ENCODE peak calls at places on chromosomes 12 and 14, in six cellular contexts. B, F, O, X, P and I are unnamed samples.

GRCh38 chr14:94598816-94599655 is 13.2 kb upstream of the SERPINA3 start:
- DNase-seq in F (peak), B (peak), O (no peak), P (no peak), X (no peak), I (peak)

GRCh38 chr12:14366211-14366762 is 805 bp downstream of the ATF7IP start:
- DNase-seq in O (no peak), X (no peak), F (no peak), P (no peak), B (peak), I (no peak)

GRCh38 chr12:32532415-32532814 is 133.1 kb downstream of the FGD4 start:
- DNase-seq in B (no peak), P (no peak), F (no peak), X (no peak), O (no peak), I (no peak)

GRCh38 chr12:130161261-130162231 is 718 bp upstream of the FZD10 start:
- DNase-seq in X (no peak), B (no peak), O (peak), P (no peak), F (no peak), I (no peak)

GRCh38 chr14:101965145-101965531 is 765 bp downstream of the DYNC1H1 start:
- DNase-seq in O (no peak), P (no peak), F (peak), B (peak), X (peak), I (peak)

GRCh38 chr14:104756477-104757237 is 3.7 kb downstream of the SIVA1 start:
- DNase-seq in F (no peak), B (no peak), X (no peak), O (no peak), P (no peak), I (no peak)

GRCh38 chr12:14249368-14249767 is 116.1 kb upstream of the ATF7IP start:
- DNase-seq in P (no peak), O (no peak), F (peak), B (no peak), X (no peak), I (no peak)

GRCh38 chr14:31047503-31047902 is 21.3 kb upstream of the STRN3 start:
- DNase-seq in B (no peak), O (no peak), P (no peak), F (no peak), X (no peak), I (no peak)

GRCh38 chr12:73057428-73057827 is 785.3 kb downstream of the TRHDE start:
- DNase-seq in O (no peak), B (no peak), F (no peak), P (no peak), X (no peak), I (no peak)

GRCh38 chr12:41932470-41932991 is 212.1 kb downstream of the GXYLT1 start:
- DNase-seq in P (no peak), B (no peak), F (no peak), O (no peak), X (peak), I (peak)

GRCh38 chr12:95634622-95635621 is 83.6 kb upstream of the USP44 start:
- DNase-seq in X (no peak), B (peak), O (no peak), P (no peak), F (no peak), I (peak)

GRCh38 chr14:22099942-22100763 is 426.5 kb upstream of the OR4E1 start:
- DNase-seq in B (peak), O (peak), P (no peak), X (peak), F (peak), I (peak)

GRCh38 chr14:90388437-90388836 is 8.4 kb upstream of the CALM1 start:
- DNase-seq in P (no peak), X (no peak), F (peak), O (no peak), B (peak), I (peak)

GRCh38 chr12:41151789-41152188 is 36.3 kb upstream of the PDZRN4 start:
- DNase-seq in P (no peak), X (no peak), O (no peak), F (no peak), B (no peak), I (no peak)

GRCh38 chr12:68259318-68259940 is 6.0 kb upstream of the IL22 start:
- DNase-seq in O (no peak), P (peak), F (no peak), X (no peak), B (peak), I (peak)

GRCh38 chr12:98513379-98514318 is 1.7 kb upstream of the TMPO start:
- DNase-seq in F (no peak), X (no peak), B (no peak), O (no peak), P (no peak), I (no peak)

GRCh38 chr12:30599631-30600030 is 96.0 kb downstream of the IPO8 start:
- DNase-seq in F (no peak), X (no peak), B (peak), P (no peak), O (no peak), I (peak)

GRCh38 chr14:36556811-36557433 is 25.5 kb downstream of the NKX2-8 start:
- DNase-seq in P (no peak), X (peak), B (peak), O (no peak), F (peak), I (peak)

GRCh38 chr14:22870811-22871199 is 735 bp upstream of the LRP10 start:
- DNase-seq in P (no peak), X (no peak), B (no peak), F (no peak), O (no peak), I (no peak)

GRCh38 chr12:93315907-93316622 is 61.7 kb upstream of the NUDT4 start:
- DNase-seq in P (no peak), X (peak), O (no peak), B (peak), F (no peak), I (peak)

GRCh38 chr14:61608245-61609142 is 86.8 kb upstream of the HIF1A start:
- DNase-seq in X (no peak), B (peak), P (no peak), O (no peak), F (no peak), I (peak)

GRCh38 chr12:6942331-6942665 is 1.3 kb upstream of the RNU7-1 start:
- DNase-seq in F (no peak), B (no peak), X (no peak), P (no peak), O (no peak), I (no peak)

GRCh38 chr14:54803926-54804719 is 98.5 kb downstream of the GCH1 start:
- DNase-seq in X (no peak), F (no peak), O (no peak), B (no peak), P (no peak), I (no peak)

GRCh38 chr12:28390716-28391452 is 200.6 kb downstream of the CCDC91 start:
- DNase-seq in B (peak), F (no peak), O (no peak), X (no peak), P (no peak), I (no peak)

GRCh38 chr14:71610797-71611196 is 321.4 kb upstream of the RGS6 start:
- DNase-seq in B (no peak), O (no peak), P (no peak), F (no peak), X (no peak), I (no peak)

GRCh38 chr14:66109426-66109825 is 376.7 kb upstream of the CCDC196 start:
- DNase-seq in X (no peak), P (no peak), B (no peak), F (no peak), O (no peak), I (no peak)

GRCh38 chr12:6551496-6552139 is 4.2 kb downstream of the IFFO1 start:
- DNase-seq in P (no peak), X (no peak), F (no peak), B (peak), O (no peak), I (no peak)

GRCh38 chr12:26271024-26271423 is 75.7 kb downstream of the SSPN start:
- DNase-seq in B (peak), X (no peak), O (no peak), P (no peak), F (no peak), I (no peak)

GRCh38 chr12:104294845-104295674 is 8.5 kb upstream of the EID3 start:
- DNase-seq in F (no peak), X (no peak), B (no peak), O (no peak), P (no peak), I (no peak)

GRCh38 chr12:104290320-104290719 is 13.2 kb upstream of the EID3 start:
- DNase-seq in O (no peak), F (no peak), B (no peak), P (no peak), X (no peak), I (no peak)

GRCh38 chr12:104292872-104293794 is 10.4 kb upstream of the EID3 start:
- DNase-seq in P (no peak), X (no peak), B (no peak), F (no peak), O (no peak), I (no peak)

GRCh38 chr12:104290855-104291254 is 12.7 kb upstream of the EID3 start:
- DNase-seq in F (no peak), P (no peak), B (no peak), O (no peak), X (no peak), I (no peak)

DNA sequence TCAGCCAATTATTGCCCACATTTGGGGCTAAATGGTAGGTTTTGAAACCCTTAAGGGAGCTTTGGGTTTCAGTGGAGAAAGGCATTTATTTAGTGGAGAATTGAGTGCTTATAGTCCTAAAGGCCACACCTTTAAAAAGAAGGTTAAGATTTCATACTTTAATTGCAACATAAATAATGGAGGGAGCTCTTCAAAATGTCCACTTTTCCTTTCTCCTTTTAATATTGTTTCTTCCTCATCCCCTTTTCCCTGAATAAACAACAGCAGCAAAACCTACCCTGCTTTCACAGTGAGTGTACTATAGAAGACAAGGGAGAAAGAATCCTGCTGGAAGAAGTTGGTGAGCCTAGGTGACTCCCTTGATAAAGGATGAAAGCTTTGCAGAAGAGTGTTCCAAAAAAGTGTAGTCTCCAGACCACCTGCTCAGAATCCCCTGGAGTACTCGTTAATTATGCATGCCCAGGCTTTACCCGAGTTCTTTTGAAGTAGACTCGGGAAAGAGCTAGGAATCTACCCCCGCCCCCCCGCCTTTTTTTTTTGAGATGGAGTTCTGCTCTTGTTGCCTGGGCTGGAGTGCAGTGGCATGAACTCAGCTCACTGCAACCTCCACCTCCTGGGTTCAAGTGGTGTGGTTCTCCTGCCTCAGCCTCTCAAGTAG is 11.5 kb upstream of the EID3 start:
- DNase-seq in O (no peak), P (no peak), B (no peak), X (no peak), F (no peak), I (no peak)
- H3K9ac ChIP-seq in O (no peak), P (no peak), B (peak), X (no peak), F (no peak), I (no peak)

GRCh38 chr14:77799863-77800730 is at the start of gene ADCK1:
- DNase-seq in O (no peak), F (peak), P (peak), X (peak), B (peak), I (peak)
- TF ChIP-seq POLR2A in O (peak), F (peak), P (peak), X (peak), B (no peak), I (peak)

GRCh38 chr14:106269029-106269428 is 742.6 kb downstream of the TMEM121 start:
- DNase-seq in B (no peak), F (no peak), X (no peak), O (no peak), P (peak), I (no peak)

GRCh38 chr14:106269451-106270204 is 743.2 kb downstream of the TMEM121 start:
- DNase-seq in F (no peak), B (no peak), X (no peak), O (no peak), P (no peak), I (no peak)

GRCh38 chr14:106268013-106268727 is 741.8 kb downstream of the TMEM121 start:
- DNase-seq in B (no peak), O (no peak), F (no peak), P (no peak), X (peak), I (no peak)
- TF ChIP-seq CTCF in B (no peak), O (no peak), F (no peak), P (peak), X (peak), I (no peak)

GRCh38 chr12:89278169-89278568 is 74.1 kb downstream of the DUSP6 start:
- DNase-seq in O (no peak), P (no peak), F (no peak), B (no peak), X (no peak), I (no peak)
- H3K9ac ChIP-seq in O (no peak), P (no peak), F (no peak), B (no peak), X (no peak), I (no peak)

DNA sequence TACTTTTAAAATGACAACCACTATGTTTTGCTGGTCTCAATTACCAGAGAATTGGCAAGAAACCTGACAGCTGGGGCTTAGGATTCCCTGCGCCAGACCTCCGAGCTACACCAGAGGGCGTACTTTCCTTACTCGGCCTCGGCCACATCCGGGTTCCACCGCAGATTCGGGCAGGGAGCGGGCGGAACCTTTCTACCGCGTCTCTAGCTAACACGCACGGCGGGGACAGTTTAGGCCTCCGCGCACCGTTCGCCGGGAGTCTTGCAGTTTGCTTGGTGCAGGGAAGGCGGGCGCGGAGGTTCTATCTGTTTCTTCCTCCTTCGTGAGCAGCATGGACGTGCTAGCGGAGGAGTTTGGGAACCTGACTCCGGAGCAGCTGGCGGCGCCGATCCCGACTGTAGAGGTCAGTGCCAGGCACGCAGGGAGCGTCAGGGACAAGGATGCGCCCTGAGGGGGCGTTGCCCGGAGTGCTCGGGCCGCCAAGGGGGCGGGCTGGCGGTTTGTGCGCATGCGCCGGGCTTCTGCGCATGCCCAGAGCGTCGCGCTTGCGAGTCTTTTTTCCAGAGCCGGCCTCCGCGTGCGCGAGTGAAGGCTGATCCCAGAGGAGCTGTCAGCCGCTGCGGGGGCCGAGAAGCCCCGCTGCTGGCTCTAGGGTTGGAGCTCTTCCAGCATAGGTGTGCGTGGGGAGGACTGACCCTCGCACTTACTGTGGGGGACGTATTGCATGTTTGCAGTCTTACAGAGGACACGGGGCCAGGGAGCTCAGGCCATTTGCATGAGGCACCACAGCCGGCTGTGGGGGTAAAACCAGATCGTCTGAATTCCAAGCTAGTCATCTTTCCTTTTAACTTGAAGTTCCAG is at the start of gene POLR3B:
- DNase-seq in X (peak), O (peak), B (peak), F (peak), P (peak), I (peak)
- TF ChIP-seq POLR2A in X (peak), O (peak), B (peak), F (peak), P (peak), I (peak)

DNA sequence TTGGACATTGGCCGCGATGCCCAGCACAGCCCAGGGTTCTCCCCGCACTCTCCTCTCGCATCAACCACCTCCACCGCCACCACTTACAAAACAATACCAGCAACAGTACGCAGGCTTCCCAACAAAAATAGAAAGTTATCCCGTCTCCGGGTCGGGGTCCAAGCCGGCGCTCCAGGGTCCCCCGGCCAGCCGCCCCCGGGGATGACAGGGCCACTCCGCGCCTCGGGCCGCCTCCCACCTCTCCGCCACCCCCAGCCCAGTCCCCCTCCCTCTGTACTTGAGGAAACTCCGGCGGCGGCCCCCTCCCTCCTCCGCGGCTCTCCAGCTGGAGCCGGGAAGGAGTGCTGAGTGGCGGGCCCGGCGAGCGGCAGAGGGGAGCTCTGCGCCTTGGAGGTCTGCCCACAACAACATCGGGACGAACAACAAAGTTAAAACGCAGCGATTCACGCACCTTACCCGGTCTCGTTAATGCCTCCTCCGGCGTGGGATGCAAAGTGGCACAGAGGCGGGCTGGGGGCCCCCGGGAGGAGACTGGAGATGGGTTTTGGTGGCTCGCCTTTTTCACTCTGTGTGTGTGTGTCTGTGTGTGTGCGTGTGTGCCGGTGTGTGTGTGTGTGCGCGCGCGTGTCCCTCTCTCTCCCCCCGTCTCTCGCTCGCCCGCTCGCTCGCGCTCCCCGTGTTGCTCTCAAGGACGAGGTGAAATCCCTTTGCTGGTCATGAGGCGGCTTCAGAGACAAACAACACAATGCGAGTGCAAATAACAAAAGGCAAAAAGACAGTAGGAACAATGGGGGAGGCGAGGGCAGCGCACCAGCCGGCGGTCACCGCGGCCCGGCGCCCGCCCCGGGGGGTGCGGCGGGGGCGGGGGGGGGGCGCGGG is 386.8 kb downstream of the BCAT1 start:
- DNase-seq in X (peak), O (no peak), F (no peak), P (no peak), B (peak), I (peak)
- TF ChIP-seq CTCF in X (no peak), O (no peak), F (no peak), P (no peak), B (no peak), I (no peak)

DNA sequence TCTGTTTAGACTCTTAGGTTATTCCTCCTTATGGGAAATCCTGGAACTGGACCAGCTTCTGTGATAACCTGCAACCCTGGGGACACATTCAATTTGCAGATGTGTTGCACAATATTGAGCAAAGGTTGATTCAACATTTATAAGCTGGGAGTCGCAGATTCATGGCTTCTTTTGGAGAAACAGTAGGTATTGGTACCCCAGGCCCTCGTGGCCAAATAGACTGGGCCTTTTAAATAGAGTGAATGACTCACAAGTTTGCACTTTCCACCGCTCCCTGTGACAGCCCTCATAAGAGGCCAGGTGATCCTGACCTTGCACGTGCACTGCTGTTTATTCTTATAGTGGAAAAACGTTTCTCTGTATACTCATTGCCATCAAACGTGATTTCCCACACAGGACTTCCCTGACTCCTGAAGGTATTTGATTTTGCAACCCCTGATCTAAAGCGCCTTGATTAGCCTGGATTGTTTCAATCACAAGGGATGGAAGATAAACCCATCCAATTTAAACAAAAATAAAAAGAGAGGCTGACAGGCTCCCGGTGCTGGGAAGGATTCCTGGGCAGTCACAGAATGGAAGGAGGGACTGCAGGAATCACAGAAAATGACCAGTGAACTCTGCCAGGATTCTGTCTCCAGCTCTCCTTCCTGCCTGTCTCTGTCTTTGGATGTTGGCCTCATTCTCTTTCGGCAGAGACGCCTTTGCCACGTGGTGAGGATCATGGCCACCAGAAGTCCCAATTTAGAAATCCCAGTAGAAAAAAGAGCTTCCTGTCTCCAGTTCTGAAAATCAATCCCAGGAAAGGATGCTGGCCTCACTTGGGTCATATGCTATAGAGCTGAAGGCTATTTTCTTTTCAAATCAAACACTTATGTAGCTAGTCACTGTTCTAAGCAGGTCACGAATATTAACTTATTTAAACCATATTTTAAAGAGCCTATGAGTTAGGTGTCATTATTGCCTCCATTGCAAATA is 97.8 kb downstream of the VCPKMT start:
- DNase-seq in F (no peak), P (no peak), O (no peak), X (no peak), B (peak), I (peak)
- H3K9ac ChIP-seq in F (no peak), P (no peak), O (no peak), X (no peak), B (no peak), I (no peak)